ENCODE peak calls at places on chromosome 1, in nine cellular contexts. H is tibial artery; M is CD4-positive, alpha-beta T cell; G is Panc1; I is adrenal gland; O is AG04450; D is nephron progenitor cell; B is HFF-Myc; K is GM12865. Z is an unnamed sample.

GRCh38 chr1:16367968-16368910 is 1.2 kb downstream of the SZRD1 start:
- DNase-seq in H (no peak), M (no peak), G (no peak), I (no peak), O (no peak), D (no peak), B (no peak), K (no peak), Z (peak; percentile 36)

GRCh38 chr1:209400351-209401220 is 182.9 kb upstream of the CAMK1G start:
- DNase-seq in H (no peak), M (no peak), G (no peak), I (no peak), O (no peak), D (no peak), B (no peak), K (no peak), Z (no peak)

GRCh38 chr1:247448107-247448778 is 9.7 kb downstream of the OR2B11 start:
- DNase-seq in H (no peak), M (peak; percentile 10), G (peak; percentile 24), I (peak; percentile 67), O (no peak), D (peak; percentile 39), B (peak; percentile 6), K (peak; percentile 41), Z (peak; percentile 21)

GRCh38 chr1:245260116-245260882 is 105.5 kb downstream of the KIF26B start:
- DNase-seq in H (no peak), M (no peak), G (no peak), I (no peak), O (no peak), D (no peak), B (no peak), K (no peak), Z (no peak)

GRCh38 chr1:46673749-46674182 is 2.1 kb downstream of the TEX38 start:
- DNase-seq in H (no peak), M (no peak), G (no peak), I (no peak), O (no peak), D (no peak), B (no peak), K (no peak), Z (peak; percentile 62)

GRCh38 chr1:59703226-59703917 is 111.4 kb upstream of the HOOK1 start:
- DNase-seq in H (no peak), M (no peak), G (no peak), I (no peak), O (no peak), D (no peak), B (peak; percentile 63), K (no peak), Z (no peak)

GRCh38 chr1:69871412-69871811 is 303.7 kb downstream of the LRRC7 start:
- DNase-seq in H (no peak), M (no peak), G (no peak), I (no peak), O (no peak), D (no peak), B (no peak), K (no peak), Z (no peak)

GRCh38 chr1:31413405-31414005 is 492 bp downstream of the SERINC2 start:
- DNase-seq in H (peak; percentile 77), M (no peak), G (no peak), I (peak; percentile 80), O (no peak), D (peak; percentile 67), B (no peak), K (peak; percentile 30), Z (peak; percentile 19)

GRCh38 chr1:46153228-46153627 is 20.8 kb upstream of the PIK3R3 start:
- DNase-seq in H (no peak), M (no peak), G (no peak), I (no peak), O (no peak), D (no peak), B (no peak), K (no peak), Z (no peak)

GRCh38 chr1:3577711-3578432 is 33.4 kb downstream of the MEGF6 start:
- DNase-seq in H (no peak), M (no peak), G (no peak), I (no peak), O (no peak), D (no peak), B (no peak), K (peak; percentile 35), Z (no peak)

GRCh38 chr1:61482170-61482569 is 242.8 kb downstream of the TM2D1 start:
- DNase-seq in H (no peak), M (no peak), G (no peak), I (no peak), O (no peak), D (no peak), B (no peak), K (no peak), Z (no peak)

GRCh38 chr1:151606384-151606783 is 5.5 kb upstream of the SNX27 start:
- DNase-seq in H (no peak), M (no peak), G (no peak), I (no peak), O (no peak), D (no peak), B (no peak), K (no peak), Z (peak; percentile 8)

GRCh38 chr1:115877511-115877910 is 36.6 kb upstream of the NHLH2 start:
- DNase-seq in H (no peak), M (no peak), G (no peak), I (no peak), O (no peak), D (no peak), B (peak; percentile 7), K (peak; percentile 14), Z (no peak)

GRCh38 chr1:29529677-29530278 is 293.5 kb downstream of the PTPRU start:
- DNase-seq in H (no peak), M (no peak), G (no peak), I (no peak), O (no peak), D (no peak), B (no peak), K (no peak), Z (no peak)
- TF ChIP-seq CTCF in H (no peak), M (no peak), G (no peak), I (no peak), O (no peak), D (no peak), B (no peak), K (no peak), Z (no peak)

DNA sequence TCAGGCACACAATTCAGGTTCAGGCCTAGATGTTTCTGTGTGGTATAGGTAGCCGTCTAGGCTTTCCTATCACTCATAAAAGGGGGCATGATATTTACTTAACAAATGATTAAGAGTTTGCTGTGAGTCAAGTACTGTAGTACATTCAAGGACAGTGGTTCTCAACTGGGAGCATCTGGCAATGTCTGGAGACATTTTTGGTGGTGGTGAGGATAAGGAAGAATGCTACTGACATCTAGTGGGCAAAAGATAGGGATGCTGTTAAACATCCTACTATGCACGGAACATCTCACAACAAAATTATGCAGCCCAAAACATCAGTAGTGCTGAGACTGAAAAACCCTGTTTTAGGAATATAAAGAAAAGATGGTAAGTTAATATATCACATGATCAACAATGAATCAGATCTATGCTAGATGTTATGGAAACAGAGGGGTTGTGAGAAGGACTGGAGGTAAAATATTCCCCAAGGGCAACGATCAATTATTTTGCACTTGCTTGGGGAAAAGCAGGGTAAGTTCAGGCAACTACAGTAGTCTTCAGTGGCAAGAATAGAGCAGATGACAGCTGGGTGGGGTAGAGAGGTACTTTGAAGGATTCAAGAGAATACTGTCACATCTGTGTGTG is 4.9 kb downstream of the DNTTIP2 start:
- DNase-seq in H (no peak), M (no peak), G (peak; percentile 13), I (no peak), O (no peak), D (peak; percentile 12), B (peak; percentile 11), K (peak; percentile 27), Z (no peak)
- TF ChIP-seq CTCF in H (peak; percentile 39), M (peak; percentile 57), G (peak; percentile 71), I (peak; percentile 63), O (peak; percentile 58), D (peak; percentile 68), B (peak; percentile 51), K (peak; percentile 33), Z (peak; percentile 34)

GRCh38 chr1:1343811-1344421 is 5.3 kb downstream of the DVL1 start:
- DNase-seq in H (no peak), M (no peak), G (no peak), I (no peak), O (no peak), D (no peak), B (no peak), K (no peak), Z (no peak)

GRCh38 chr1:1346501-1346890 is 2.7 kb downstream of the DVL1 start:
- DNase-seq in H (no peak), M (no peak), G (no peak), I (no peak), O (no peak), D (no peak), B (no peak), K (no peak), Z (no peak)

GRCh38 chr1:1345860-1346500 is 3.2 kb downstream of the DVL1 start:
- DNase-seq in H (no peak), M (no peak), G (no peak), I (peak; percentile 63), O (no peak), D (no peak), B (no peak), K (no peak), Z (no peak)

GRCh38 chr1:1345384-1345783 is 3.8 kb downstream of the DVL1 start:
- DNase-seq in H (no peak), M (no peak), G (no peak), I (no peak), O (no peak), D (no peak), B (no peak), K (no peak), Z (no peak)

GRCh38 chr1:1344672-1345361 is 4.4 kb downstream of the DVL1 start:
- DNase-seq in H (no peak), M (no peak), G (peak; percentile 84), I (peak; percentile 64), O (no peak), D (peak; percentile 64), B (no peak), K (no peak), Z (peak; percentile 73)
- TF ChIP-seq CTCF in H (no peak), M (no peak), G (peak; percentile 88), I (peak; percentile 37), O (peak; percentile 26), D (peak; percentile 56), B (peak; percentile 63), K (peak; percentile 54), Z (no peak)

GRCh38 chr1:156626079-156626438 is 6.8 kb downstream of the HAPLN2 start:
- DNase-seq in H (no peak), M (no peak), G (no peak), I (no peak), O (no peak), D (no peak), B (no peak), K (no peak), Z (no peak)
- TF ChIP-seq CTCF in H (no peak), M (peak; percentile 53), G (no peak), I (peak; percentile 48), O (no peak), D (peak; percentile 48), B (no peak), K (no peak), Z (no peak)

GRCh38 chr1:107748529-107748928 is 216.5 kb downstream of the VAV3 start:
- DNase-seq in H (no peak), M (no peak), G (no peak), I (no peak), O (no peak), D (no peak), B (no peak), K (no peak), Z (no peak)
- TF ChIP-seq CTCF in H (no peak), M (no peak), G (peak; percentile 21), I (no peak), O (no peak), D (peak; percentile 25), B (peak; percentile 5), K (no peak), Z (no peak)

GRCh38 chr1:214005716-214006115 is 17.9 kb downstream of the PROX1 start:
- DNase-seq in H (no peak), M (no peak), G (no peak), I (no peak), O (no peak), D (no peak), B (no peak), K (no peak), Z (no peak)
- TF ChIP-seq CTCF in H (no peak), M (no peak), G (no peak), I (no peak), O (no peak), D (no peak), B (no peak), K (no peak), Z (no peak)